ENCODE peak calls at places on chromosome 10, in nine cellular contexts. M is T-cell; K is NCI-H1436; I is SK-MEL-5; F is B cell; J is thoracic aorta; X is activated CD8-positive, alpha-beta memory T cell treated with anti-CD3 and anti-CD28 coated beads for 1 hour; U is body of pancreas; L is stimulated activated naive B cell treated with anti-CD40 and anti-IgM and Interleukin-4, amounts not matched to agents 10 μg/mL and 1 μg/mL and 100 μg/mL, for 72 hours. H is an unnamed sample.

GRCh38 chr10:50310560-50311174 is 59.4 kb upstream of the ASAH2 start:
- DNase-seq in M (no peak), K (no peak), I (peak), F (no peak), J (no peak), X (no peak), U (peak), L (peak), H (peak)

GRCh38 chr10:3010819-3011422 is 56.4 kb upstream of the PFKP start:
- DNase-seq in M (no peak), K (no peak), I (no peak), F (no peak), J (no peak), X (no peak), U (peak), L (no peak), H (no peak)

GRCh38 chr10:25875555-25876165 is 58.4 kb upstream of the MYO3A start:
- DNase-seq in M (peak), K (peak), I (peak), F (peak), J (peak), X (peak), U (peak), L (peak), H (peak)

GRCh38 chr10:74078037-74078436 is 72.6 kb downstream of the AP3M1 start:
- DNase-seq in M (no peak), K (no peak), I (no peak), F (no peak), J (no peak), X (no peak), U (no peak), L (peak), H (no peak)

GRCh38 chr10:15856328-15857000 is 3.8 kb downstream of the MINDY3 start:
- DNase-seq in M (no peak), K (no peak), I (no peak), F (no peak), J (no peak), X (no peak), U (no peak), L (no peak), H (no peak)

GRCh38 chr10:22219308-22219707 is 1.5 kb upstream of the EBLN1 start:
- DNase-seq in M (no peak), K (no peak), I (no peak), F (no peak), J (no peak), X (no peak), U (no peak), L (no peak), H (no peak)

GRCh38 chr10:71643904-71644303 is 75.7 kb downstream of the C10orf105 start:
- DNase-seq in M (no peak), K (no peak), I (no peak), F (no peak), J (no peak), X (no peak), U (no peak), L (peak), H (peak)

GRCh38 chr10:62443866-62444265 is 69.7 kb downstream of the ZNF365 start:
- DNase-seq in M (no peak), K (no peak), I (no peak), F (no peak), J (no peak), X (no peak), U (no peak), L (no peak), H (no peak)

GRCh38 chr10:33993917-33994316 is 659.5 kb upstream of the NRP1 start:
- DNase-seq in M (no peak), K (no peak), I (no peak), F (no peak), J (no peak), X (no peak), U (no peak), L (no peak), H (no peak)

GRCh38 chr10:104122273-104123107 is 519 bp downstream of the SFR1 start:
- DNase-seq in M (no peak), K (no peak), I (peak), F (no peak), J (no peak), X (no peak), U (no peak), L (no peak), H (peak)

GRCh38 chr10:13500201-13500600 is 28.6 kb downstream of the BEND7 start:
- DNase-seq in M (no peak), K (no peak), I (no peak), F (no peak), J (no peak), X (no peak), U (no peak), L (no peak), H (no peak)

GRCh38 chr10:1360011-1360580 is 303.9 kb downstream of the WDR37 start:
- DNase-seq in M (no peak), K (no peak), I (no peak), F (no peak), J (no peak), X (no peak), U (no peak), L (no peak), H (no peak)

GRCh38 chr10:34584164-34584563 is 230.9 kb downstream of the PARD3 start:
- DNase-seq in M (no peak), K (no peak), I (no peak), F (no peak), J (no peak), X (no peak), U (no peak), L (no peak), H (no peak)